ENCODE peak calls at places on chromosomes 2 and 18, in seven cellular contexts. One of them, this sample, is unnamed.

GRCh38 chr2:2452961-2453360 is 121.9 kb upstream of the MYT1L start:
- DNase-seq in HCT116: no peak
- DNase-seq in SK-N-SH: no peak
- DNase-seq in HepG2: no peak
- DNase-seq in GM12878: no peak
- DNase-seq in K562: no peak
- DNase-seq in H1: no peak
- DNase-seq in this sample: no peak

GRCh38 chr2:44170337-44170736 is 1.7 kb downstream of the PPM1B start:
- DNase-seq in HCT116: no peak
- DNase-seq in SK-N-SH: no peak
- DNase-seq in HepG2: peak
- DNase-seq in GM12878: no peak
- DNase-seq in K562: no peak
- DNase-seq in H1: no peak
- DNase-seq in this sample: no peak

GRCh38 chr2:123195957-123196356 is 829.1 kb upstream of the CNTNAP5 start:
- DNase-seq in HCT116: no peak
- DNase-seq in SK-N-SH: no peak
- DNase-seq in HepG2: no peak
- DNase-seq in GM12878: no peak
- DNase-seq in K562: no peak
- DNase-seq in H1: no peak
- DNase-seq in this sample: no peak

GRCh38 chr2:219368690-219369108 is 19.0 kb downstream of the DNPEP start:
- DNase-seq in HCT116: no peak
- DNase-seq in SK-N-SH: no peak
- DNase-seq in HepG2: no peak
- DNase-seq in GM12878: no peak
- DNase-seq in K562: no peak
- DNase-seq in H1: no peak
- DNase-seq in this sample: peak

GRCh38 chr2:216792222-216793001 is 67.5 kb downstream of the TNP1 start:
- DNase-seq in HCT116: no peak
- DNase-seq in SK-N-SH: peak
- DNase-seq in HepG2: no peak
- DNase-seq in GM12878: no peak
- DNase-seq in K562: peak
- DNase-seq in H1: no peak
- DNase-seq in this sample: no peak

GRCh38 chr2:70132244-70133126 is 45.2 kb downstream of the PCBP1 start:
- DNase-seq in HCT116: no peak
- DNase-seq in SK-N-SH: peak
- DNase-seq in HepG2: peak
- DNase-seq in GM12878: no peak
- DNase-seq in K562: peak
- DNase-seq in H1: no peak
- DNase-seq in this sample: peak

GRCh38 chr2:164922119-164922518 is 33.2 kb downstream of the SLC38A11 start:
- DNase-seq in HCT116: no peak
- DNase-seq in SK-N-SH: no peak
- DNase-seq in HepG2: no peak
- DNase-seq in GM12878: no peak
- DNase-seq in K562: no peak
- DNase-seq in H1: no peak
- DNase-seq in this sample: no peak

GRCh38 chr2:168849610-168850009 is 40.6 kb downstream of the SPC25 start:
- DNase-seq in HCT116: no peak
- DNase-seq in SK-N-SH: peak
- DNase-seq in HepG2: peak
- DNase-seq in GM12878: no peak
- DNase-seq in K562: peak
- DNase-seq in H1: no peak
- DNase-seq in this sample: peak

GRCh38 chr18:48902023-48902855 is 48.5 kb downstream of the SMAD7 start:
- DNase-seq in HCT116: peak
- DNase-seq in SK-N-SH: peak
- DNase-seq in HepG2: peak
- DNase-seq in GM12878: no peak
- DNase-seq in K562: peak
- DNase-seq in H1: no peak
- DNase-seq in this sample: peak

GRCh38 chr2:236783417-236784020 is 213.9 kb downstream of the ACKR3 start:
- DNase-seq in HCT116: no peak
- DNase-seq in SK-N-SH: no peak
- DNase-seq in HepG2: no peak
- DNase-seq in GM12878: no peak
- DNase-seq in K562: no peak
- DNase-seq in H1: no peak
- DNase-seq in this sample: no peak

GRCh38 chr2:37570773-37571570 is 100.5 kb downstream of the CDC42EP3 start:
- DNase-seq in HCT116: no peak
- DNase-seq in SK-N-SH: peak
- DNase-seq in HepG2: no peak
- DNase-seq in GM12878: peak
- DNase-seq in K562: peak
- DNase-seq in H1: no peak
- DNase-seq in this sample: no peak

GRCh38 chr2:102724553-102724952 is 37.3 kb upstream of the TMEM182 start:
- DNase-seq in HCT116: no peak
- DNase-seq in SK-N-SH: no peak
- DNase-seq in HepG2: no peak
- DNase-seq in GM12878: no peak
- DNase-seq in K562: no peak
- DNase-seq in H1: no peak
- DNase-seq in this sample: no peak

GRCh38 chr2:128384956-128385355 is 66.3 kb upstream of the HS6ST1 start:
- DNase-seq in HCT116: no peak
- DNase-seq in SK-N-SH: no peak
- DNase-seq in HepG2: no peak
- DNase-seq in GM12878: no peak
- DNase-seq in K562: no peak
- DNase-seq in H1: no peak
- DNase-seq in this sample: no peak

GRCh38 chr2:7037340-7038333 is 120.4 kb downstream of the RNF144A start:
- DNase-seq in HCT116: peak
- DNase-seq in SK-N-SH: peak
- DNase-seq in HepG2: peak
- DNase-seq in GM12878: no peak
- DNase-seq in K562: peak
- DNase-seq in H1: peak
- DNase-seq in this sample: peak

GRCh38 chr18:57791911-57792310 is 11.2 kb downstream of the ATP8B1 start:
- DNase-seq in HCT116: no peak
- DNase-seq in SK-N-SH: no peak
- DNase-seq in HepG2: no peak
- DNase-seq in GM12878: no peak
- DNase-seq in K562: no peak
- DNase-seq in H1: no peak
- DNase-seq in this sample: no peak

GRCh38 chr2:17759805-17760204 is 5.9 kb downstream of the GEN1 start:
- DNase-seq in HCT116: no peak
- DNase-seq in SK-N-SH: no peak
- DNase-seq in HepG2: no peak
- DNase-seq in GM12878: no peak
- DNase-seq in K562: no peak
- DNase-seq in H1: no peak
- DNase-seq in this sample: no peak

GRCh38 chr18:57775937-57776336 is 27.2 kb downstream of the ATP8B1 start:
- DNase-seq in HCT116: peak
- DNase-seq in SK-N-SH: no peak
- DNase-seq in HepG2: no peak
- DNase-seq in GM12878: no peak
- DNase-seq in K562: no peak
- DNase-seq in H1: no peak
- DNase-seq in this sample: peak

GRCh38 chr2:73963385-73964120 is 21.2 kb upstream of the TET3 start:
- DNase-seq in HCT116: no peak
- DNase-seq in SK-N-SH: no peak
- DNase-seq in HepG2: no peak
- DNase-seq in GM12878: peak
- DNase-seq in K562: no peak
- DNase-seq in H1: no peak
- DNase-seq in this sample: no peak

GRCh38 chr18:63216911-63217311 is 102.7 kb downstream of the BCL2 start:
- DNase-seq in HCT116: no peak
- DNase-seq in SK-N-SH: no peak
- DNase-seq in HepG2: no peak
- DNase-seq in GM12878: no peak
- DNase-seq in K562: no peak
- DNase-seq in H1: no peak
- DNase-seq in this sample: no peak

GRCh38 chr18:36709315-36709714 is 119.5 kb downstream of the TPGS2 start:
- DNase-seq in HCT116: no peak
- DNase-seq in SK-N-SH: no peak
- DNase-seq in HepG2: no peak
- DNase-seq in GM12878: no peak
- DNase-seq in K562: no peak
- DNase-seq in H1: no peak
- DNase-seq in this sample: no peak

GRCh38 chr2:74179063-74179865 is 585 bp upstream of the MOB1A start:
- DNase-seq in HCT116: no peak
- DNase-seq in SK-N-SH: no peak
- DNase-seq in HepG2: no peak
- DNase-seq in GM12878: no peak
- DNase-seq in K562: peak
- DNase-seq in H1: peak
- DNase-seq in this sample: no peak

GRCh38 chr2:214587442-214587841 is 176.6 kb downstream of the VWC2L start:
- DNase-seq in HCT116: no peak
- DNase-seq in SK-N-SH: no peak
- DNase-seq in HepG2: peak
- DNase-seq in GM12878: no peak
- DNase-seq in K562: peak
- DNase-seq in H1: peak
- DNase-seq in this sample: no peak

GRCh38 chr2:218023636-218024035 is 20.8 kb upstream of the TNS1 start:
- DNase-seq in HCT116: no peak
- DNase-seq in SK-N-SH: peak
- DNase-seq in HepG2: no peak
- DNase-seq in GM12878: no peak
- DNase-seq in K562: no peak
- DNase-seq in H1: no peak
- DNase-seq in this sample: no peak

GRCh38 chr2:167990062-167990461 is 257.3 kb downstream of the STK39 start:
- DNase-seq in HCT116: no peak
- DNase-seq in SK-N-SH: no peak
- DNase-seq in HepG2: no peak
- DNase-seq in GM12878: no peak
- DNase-seq in K562: no peak
- DNase-seq in H1: no peak
- DNase-seq in this sample: no peak

GRCh38 chr2:77519164-77519887 is 2.9 kb downstream of the LRRTM4 start:
- DNase-seq in HCT116: no peak
- DNase-seq in SK-N-SH: no peak
- DNase-seq in HepG2: no peak
- DNase-seq in GM12878: no peak
- DNase-seq in K562: no peak
- DNase-seq in H1: no peak
- DNase-seq in this sample: no peak

GRCh38 chr2:144456680-144457079 is 63.2 kb downstream of the ZEB2 start:
- DNase-seq in HCT116: no peak
- DNase-seq in SK-N-SH: no peak
- DNase-seq in HepG2: no peak
- DNase-seq in GM12878: no peak
- DNase-seq in K562: peak
- DNase-seq in H1: no peak
- DNase-seq in this sample: peak
- H3K9ac ChIP-seq in HCT116: no peak
- H3K9ac ChIP-seq in SK-N-SH: no peak
- H3K9ac ChIP-seq in HepG2: no peak
- H3K9ac ChIP-seq in GM12878: no peak
- H3K9ac ChIP-seq in K562: no peak
- H3K9ac ChIP-seq in H1: no peak
- H3K9ac ChIP-seq in this sample: no peak

GRCh38 chr2:153388246-153388645 is 90.3 kb downstream of the RPRM start:
- DNase-seq in HCT116: no peak
- DNase-seq in SK-N-SH: no peak
- DNase-seq in HepG2: no peak
- DNase-seq in GM12878: no peak
- DNase-seq in K562: no peak
- DNase-seq in H1: no peak
- DNase-seq in this sample: no peak
- H2AFZ ChIP-seq in HCT116: no peak
- H2AFZ ChIP-seq in SK-N-SH: peak
- H2AFZ ChIP-seq in HepG2: no peak
- H2AFZ ChIP-seq in GM12878: no peak
- H2AFZ ChIP-seq in K562: no peak
- H2AFZ ChIP-seq in H1: peak
- H2AFZ ChIP-seq in this sample: no peak

GRCh38 chr2:163665051-163665450 is 70.8 kb downstream of the FIGN start:
- DNase-seq in HCT116: no peak
- DNase-seq in SK-N-SH: no peak
- DNase-seq in HepG2: no peak
- DNase-seq in GM12878: no peak
- DNase-seq in K562: no peak
- DNase-seq in H1: no peak
- DNase-seq in this sample: no peak

GRCh38 chr2:163667064-163667887 is 68.5 kb downstream of the FIGN start:
- DNase-seq in HCT116: no peak
- DNase-seq in SK-N-SH: no peak
- DNase-seq in HepG2: peak
- DNase-seq in GM12878: no peak
- DNase-seq in K562: no peak
- DNase-seq in H1: no peak
- DNase-seq in this sample: peak

GRCh38 chr2:163665817-163666216 is 70.0 kb downstream of the FIGN start:
- DNase-seq in HCT116: no peak
- DNase-seq in SK-N-SH: no peak
- DNase-seq in HepG2: peak
- DNase-seq in GM12878: no peak
- DNase-seq in K562: no peak
- DNase-seq in H1: no peak
- DNase-seq in this sample: peak

GRCh38 chr2:163662141-163662780 is 73.5 kb downstream of the FIGN start:
- DNase-seq in HCT116: no peak
- DNase-seq in SK-N-SH: no peak
- DNase-seq in HepG2: no peak
- DNase-seq in GM12878: no peak
- DNase-seq in K562: no peak
- DNase-seq in H1: no peak
- DNase-seq in this sample: no peak

DNA sequence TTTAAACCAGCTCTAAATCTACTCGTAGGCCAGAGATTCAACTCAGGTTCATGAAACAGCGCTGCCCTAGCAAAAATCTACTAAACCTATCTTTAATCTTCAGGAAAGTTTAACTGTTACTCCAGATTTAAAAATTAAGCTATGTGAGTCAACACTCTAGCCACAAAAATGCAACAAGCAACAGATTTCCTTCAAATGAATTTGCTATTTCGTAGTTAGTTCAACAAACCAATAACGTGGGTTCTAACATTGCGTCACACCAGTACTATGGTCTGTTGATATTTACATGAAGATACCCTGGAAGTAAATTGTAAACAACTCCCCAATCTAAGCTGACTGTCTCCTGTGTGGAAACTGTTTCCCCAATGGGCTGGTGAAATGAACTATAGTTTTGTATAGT is 71.2 kb downstream of the FIGN start:
- DNase-seq in HCT116: no peak
- DNase-seq in SK-N-SH: no peak
- DNase-seq in HepG2: peak
- DNase-seq in GM12878: no peak
- DNase-seq in K562: no peak
- DNase-seq in H1: no peak
- DNase-seq in this sample: no peak
- TF ChIP-seq MAX in HCT116: no peak
- TF ChIP-seq MAX in SK-N-SH: no peak
- TF ChIP-seq MAX in HepG2: no peak
- TF ChIP-seq MAX in GM12878: no peak
- TF ChIP-seq MAX in K562: no peak
- TF ChIP-seq MAX in H1: no peak
- TF ChIP-seq MAX in this sample: no peak

GRCh38 chr2:105824446-105824845 is 79.7 kb downstream of the NCK2 start:
- DNase-seq in HCT116: no peak
- DNase-seq in SK-N-SH: no peak
- DNase-seq in HepG2: no peak
- DNase-seq in GM12878: no peak
- DNase-seq in K562: no peak
- DNase-seq in H1: no peak
- DNase-seq in this sample: no peak
- H3K9ac ChIP-seq in HCT116: no peak
- H3K9ac ChIP-seq in SK-N-SH: no peak
- H3K9ac ChIP-seq in HepG2: no peak
- H3K9ac ChIP-seq in GM12878: no peak
- H3K9ac ChIP-seq in K562: no peak
- H3K9ac ChIP-seq in H1: no peak
- H3K9ac ChIP-seq in this sample: no peak